ENCODE peak calls at places on chromosomes 16 and 17, in five cellular contexts. One of them, this sample, is unnamed.

GRCh38 chr17:76585048-76585648 is 512 bp downstream of the ST6GALNAC2 start:
- DNase-seq in stimulated activated effector memory CD8-positive, alpha-beta T cell treated with anti-CD3 and anti-CD28 coated beads, Interleukin-12 subunit alpha, Interleukin-12 subunit beta, amount 100 ng/mL, for 72 hours: no peak
- DNase-seq in stomach: peak; percentile 52
- DNase-seq in uterus: no peak
- DNase-seq in neural crest cell: no peak
- DNase-seq in this sample: no peak

GRCh38 chr16:50238868-50239301 is 27.5 kb upstream of the ADCY7 start:
- DNase-seq in stimulated activated effector memory CD8-positive, alpha-beta T cell treated with anti-CD3 and anti-CD28 coated beads, Interleukin-12 subunit alpha, Interleukin-12 subunit beta, amount 100 ng/mL, for 72 hours: peak; percentile 37
- DNase-seq in stomach: no peak
- DNase-seq in uterus: no peak
- DNase-seq in neural crest cell: no peak
- DNase-seq in this sample: no peak

GRCh38 chr17:40598928-40599627 is 33.8 kb upstream of the CCR7 start:
- DNase-seq in stimulated activated effector memory CD8-positive, alpha-beta T cell treated with anti-CD3 and anti-CD28 coated beads, Interleukin-12 subunit alpha, Interleukin-12 subunit beta, amount 100 ng/mL, for 72 hours: peak; percentile 80
- DNase-seq in stomach: no peak
- DNase-seq in uterus: peak; percentile 32
- DNase-seq in neural crest cell: no peak
- DNase-seq in this sample: peak; percentile 64

GRCh38 chr17:66833201-66833600 is 1.7 kb upstream of the CACNG5 start:
- DNase-seq in stimulated activated effector memory CD8-positive, alpha-beta T cell treated with anti-CD3 and anti-CD28 coated beads, Interleukin-12 subunit alpha, Interleukin-12 subunit beta, amount 100 ng/mL, for 72 hours: no peak
- DNase-seq in stomach: no peak
- DNase-seq in uterus: no peak
- DNase-seq in neural crest cell: no peak
- DNase-seq in this sample: no peak

GRCh38 chr17:71975331-71975801 is 145.5 kb upstream of the SOX9 start:
- DNase-seq in stimulated activated effector memory CD8-positive, alpha-beta T cell treated with anti-CD3 and anti-CD28 coated beads, Interleukin-12 subunit alpha, Interleukin-12 subunit beta, amount 100 ng/mL, for 72 hours: no peak
- DNase-seq in stomach: no peak
- DNase-seq in uterus: peak; percentile 38
- DNase-seq in neural crest cell: no peak
- DNase-seq in this sample: peak; percentile 83

GRCh38 chr17:75736173-75736835 is 15.0 kb downstream of the ITGB4 start:
- DNase-seq in stimulated activated effector memory CD8-positive, alpha-beta T cell treated with anti-CD3 and anti-CD28 coated beads, Interleukin-12 subunit alpha, Interleukin-12 subunit beta, amount 100 ng/mL, for 72 hours: no peak
- DNase-seq in stomach: no peak
- DNase-seq in uterus: no peak
- DNase-seq in neural crest cell: no peak
- DNase-seq in this sample: no peak

GRCh38 chr16:1152123-1152638 is 725 bp upstream of the CACNA1H start:
- DNase-seq in stimulated activated effector memory CD8-positive, alpha-beta T cell treated with anti-CD3 and anti-CD28 coated beads, Interleukin-12 subunit alpha, Interleukin-12 subunit beta, amount 100 ng/mL, for 72 hours: peak; percentile 56
- DNase-seq in stomach: no peak
- DNase-seq in uterus: no peak
- DNase-seq in neural crest cell: peak; percentile 32
- DNase-seq in this sample: no peak

GRCh38 chr16:56950881-56951771 is 10.6 kb upstream of the CETP start:
- DNase-seq in stimulated activated effector memory CD8-positive, alpha-beta T cell treated with anti-CD3 and anti-CD28 coated beads, Interleukin-12 subunit alpha, Interleukin-12 subunit beta, amount 100 ng/mL, for 72 hours: peak; percentile 79
- DNase-seq in stomach: peak; percentile 70
- DNase-seq in uterus: no peak
- DNase-seq in neural crest cell: peak; percentile 36
- DNase-seq in this sample: no peak

GRCh38 chr17:66755101-66755943 is 79.6 kb upstream of the CACNG5 start:
- DNase-seq in stimulated activated effector memory CD8-positive, alpha-beta T cell treated with anti-CD3 and anti-CD28 coated beads, Interleukin-12 subunit alpha, Interleukin-12 subunit beta, amount 100 ng/mL, for 72 hours: no peak
- DNase-seq in stomach: no peak
- DNase-seq in uterus: no peak
- DNase-seq in neural crest cell: no peak
- DNase-seq in this sample: no peak

GRCh38 chr16:57042157-57043111 is 49.9 kb upstream of the CPNE2 start:
- DNase-seq in stimulated activated effector memory CD8-positive, alpha-beta T cell treated with anti-CD3 and anti-CD28 coated beads, Interleukin-12 subunit alpha, Interleukin-12 subunit beta, amount 100 ng/mL, for 72 hours: peak; percentile 90
- DNase-seq in stomach: no peak
- DNase-seq in uterus: no peak
- DNase-seq in neural crest cell: no peak
- DNase-seq in this sample: no peak

GRCh38 chr16:3152022-3152272 is 17.1 kb downstream of the ZNF213 start:
- DNase-seq in stimulated activated effector memory CD8-positive, alpha-beta T cell treated with anti-CD3 and anti-CD28 coated beads, Interleukin-12 subunit alpha, Interleukin-12 subunit beta, amount 100 ng/mL, for 72 hours: no peak
- DNase-seq in stomach: no peak
- DNase-seq in uterus: no peak
- DNase-seq in neural crest cell: no peak
- DNase-seq in this sample: no peak

GRCh38 chr17:9647014-9647413 is 1.7 kb downstream of the USP43 start:
- DNase-seq in stimulated activated effector memory CD8-positive, alpha-beta T cell treated with anti-CD3 and anti-CD28 coated beads, Interleukin-12 subunit alpha, Interleukin-12 subunit beta, amount 100 ng/mL, for 72 hours: no peak
- DNase-seq in stomach: no peak
- DNase-seq in uterus: no peak
- DNase-seq in neural crest cell: no peak
- DNase-seq in this sample: no peak

GRCh38 chr17:48483471-48484131 is 47.2 kb downstream of the HOXB1 start:
- DNase-seq in stimulated activated effector memory CD8-positive, alpha-beta T cell treated with anti-CD3 and anti-CD28 coated beads, Interleukin-12 subunit alpha, Interleukin-12 subunit beta, amount 100 ng/mL, for 72 hours: no peak
- DNase-seq in stomach: no peak
- DNase-seq in uterus: no peak
- DNase-seq in neural crest cell: no peak
- DNase-seq in this sample: peak; percentile 44

GRCh38 chr16:47995354-47995753 is 160.4 kb downstream of the ABCC12 start:
- DNase-seq in stimulated activated effector memory CD8-positive, alpha-beta T cell treated with anti-CD3 and anti-CD28 coated beads, Interleukin-12 subunit alpha, Interleukin-12 subunit beta, amount 100 ng/mL, for 72 hours: no peak
- DNase-seq in stomach: no peak
- DNase-seq in uterus: no peak
- DNase-seq in neural crest cell: no peak
- DNase-seq in this sample: no peak

GRCh38 chr17:65177901-65178300 is 40.7 kb downstream of the RGS9 start:
- DNase-seq in stimulated activated effector memory CD8-positive, alpha-beta T cell treated with anti-CD3 and anti-CD28 coated beads, Interleukin-12 subunit alpha, Interleukin-12 subunit beta, amount 100 ng/mL, for 72 hours: no peak
- DNase-seq in stomach: no peak
- DNase-seq in uterus: no peak
- DNase-seq in neural crest cell: no peak
- DNase-seq in this sample: no peak

GRCh38 chr17:41178341-41178740 is 320 bp upstream of the KRTAP4-2 start:
- DNase-seq in stimulated activated effector memory CD8-positive, alpha-beta T cell treated with anti-CD3 and anti-CD28 coated beads, Interleukin-12 subunit alpha, Interleukin-12 subunit beta, amount 100 ng/mL, for 72 hours: no peak
- DNase-seq in stomach: no peak
- DNase-seq in uterus: no peak
- DNase-seq in neural crest cell: no peak
- DNase-seq in this sample: no peak

GRCh38 chr17:77356109-77356689 is 215.4 kb downstream of the SEC14L1 start:
- DNase-seq in stimulated activated effector memory CD8-positive, alpha-beta T cell treated with anti-CD3 and anti-CD28 coated beads, Interleukin-12 subunit alpha, Interleukin-12 subunit beta, amount 100 ng/mL, for 72 hours: no peak
- DNase-seq in stomach: peak; percentile 24
- DNase-seq in uterus: peak; percentile 14
- DNase-seq in neural crest cell: no peak
- DNase-seq in this sample: peak; percentile 50

GRCh38 chr17:81579821-81580321 is 27.7 kb upstream of the FAAP100 start:
- DNase-seq in stimulated activated effector memory CD8-positive, alpha-beta T cell treated with anti-CD3 and anti-CD28 coated beads, Interleukin-12 subunit alpha, Interleukin-12 subunit beta, amount 100 ng/mL, for 72 hours: no peak
- DNase-seq in stomach: no peak
- DNase-seq in uterus: no peak
- DNase-seq in neural crest cell: no peak
- DNase-seq in this sample: no peak

GRCh38 chr17:76726766-76727718 is at the start of gene METTL23:
- DNase-seq in stimulated activated effector memory CD8-positive, alpha-beta T cell treated with anti-CD3 and anti-CD28 coated beads, Interleukin-12 subunit alpha, Interleukin-12 subunit beta, amount 100 ng/mL, for 72 hours: no peak
- DNase-seq in stomach: peak; percentile 88
- DNase-seq in uterus: peak; percentile 86
- DNase-seq in neural crest cell: peak; percentile 61
- DNase-seq in this sample: peak; percentile 88

GRCh38 chr17:958712-959451 is 20.7 kb downstream of the NXN start:
- DNase-seq in stimulated activated effector memory CD8-positive, alpha-beta T cell treated with anti-CD3 and anti-CD28 coated beads, Interleukin-12 subunit alpha, Interleukin-12 subunit beta, amount 100 ng/mL, for 72 hours: no peak
- DNase-seq in stomach: no peak
- DNase-seq in uterus: no peak
- DNase-seq in neural crest cell: no peak
- DNase-seq in this sample: no peak

GRCh38 chr17:2398655-2399571 is 1.9 kb downstream of the MNT start:
- DNase-seq in stimulated activated effector memory CD8-positive, alpha-beta T cell treated with anti-CD3 and anti-CD28 coated beads, Interleukin-12 subunit alpha, Interleukin-12 subunit beta, amount 100 ng/mL, for 72 hours: no peak
- DNase-seq in stomach: peak; percentile 47
- DNase-seq in uterus: peak; percentile 74
- DNase-seq in neural crest cell: no peak
- DNase-seq in this sample: peak; percentile 81

GRCh38 chr17:16351831-16352230 is 1.4 kb downstream of the CENPV start:
- DNase-seq in stimulated activated effector memory CD8-positive, alpha-beta T cell treated with anti-CD3 and anti-CD28 coated beads, Interleukin-12 subunit alpha, Interleukin-12 subunit beta, amount 100 ng/mL, for 72 hours: no peak
- DNase-seq in stomach: no peak
- DNase-seq in uterus: no peak
- DNase-seq in neural crest cell: no peak
- DNase-seq in this sample: no peak

GRCh38 chr16:85614338-85615013 is 1.4 kb downstream of the GSE1 start:
- DNase-seq in stimulated activated effector memory CD8-positive, alpha-beta T cell treated with anti-CD3 and anti-CD28 coated beads, Interleukin-12 subunit alpha, Interleukin-12 subunit beta, amount 100 ng/mL, for 72 hours: peak; percentile 64
- DNase-seq in stomach: no peak
- DNase-seq in uterus: no peak
- DNase-seq in neural crest cell: no peak
- DNase-seq in this sample: no peak

GRCh38 chr16:84832488-84833141 is 12.8 kb downstream of the CRISPLD2 start:
- DNase-seq in stimulated activated effector memory CD8-positive, alpha-beta T cell treated with anti-CD3 and anti-CD28 coated beads, Interleukin-12 subunit alpha, Interleukin-12 subunit beta, amount 100 ng/mL, for 72 hours: no peak
- DNase-seq in stomach: peak; percentile 54
- DNase-seq in uterus: peak; percentile 97
- DNase-seq in neural crest cell: no peak
- DNase-seq in this sample: peak; percentile 93

GRCh38 chr16:66609139-66609510 is 4.6 kb downstream of the CMTM3 start:
- DNase-seq in stimulated activated effector memory CD8-positive, alpha-beta T cell treated with anti-CD3 and anti-CD28 coated beads, Interleukin-12 subunit alpha, Interleukin-12 subunit beta, amount 100 ng/mL, for 72 hours: no peak
- DNase-seq in stomach: no peak
- DNase-seq in uterus: no peak
- DNase-seq in neural crest cell: no peak
- DNase-seq in this sample: no peak

GRCh38 chr17:49548506-49549310 is 27.0 kb upstream of the NXPH3 start:
- DNase-seq in stimulated activated effector memory CD8-positive, alpha-beta T cell treated with anti-CD3 and anti-CD28 coated beads, Interleukin-12 subunit alpha, Interleukin-12 subunit beta, amount 100 ng/mL, for 72 hours: no peak
- DNase-seq in stomach: peak; percentile 55
- DNase-seq in uterus: no peak
- DNase-seq in neural crest cell: no peak
- DNase-seq in this sample: no peak

GRCh38 chr17:38571833-38572274 is 33.9 kb downstream of the SRCIN1 start:
- DNase-seq in stimulated activated effector memory CD8-positive, alpha-beta T cell treated with anti-CD3 and anti-CD28 coated beads, Interleukin-12 subunit alpha, Interleukin-12 subunit beta, amount 100 ng/mL, for 72 hours: no peak
- DNase-seq in stomach: no peak
- DNase-seq in uterus: no peak
- DNase-seq in neural crest cell: no peak
- DNase-seq in this sample: no peak

GRCh38 chr17:18055597-18055996 is 16.4 kb downstream of the GID4 start:
- DNase-seq in stimulated activated effector memory CD8-positive, alpha-beta T cell treated with anti-CD3 and anti-CD28 coated beads, Interleukin-12 subunit alpha, Interleukin-12 subunit beta, amount 100 ng/mL, for 72 hours: no peak
- DNase-seq in stomach: no peak
- DNase-seq in uterus: no peak
- DNase-seq in neural crest cell: no peak
- DNase-seq in this sample: no peak

GRCh38 chr17:13593021-13593751 is 8.5 kb downstream of the HS3ST3A1 start:
- DNase-seq in stimulated activated effector memory CD8-positive, alpha-beta T cell treated with anti-CD3 and anti-CD28 coated beads, Interleukin-12 subunit alpha, Interleukin-12 subunit beta, amount 100 ng/mL, for 72 hours: no peak
- DNase-seq in stomach: no peak
- DNase-seq in uterus: no peak
- DNase-seq in neural crest cell: no peak
- DNase-seq in this sample: no peak

GRCh38 chr16:85720319-85720637 is 30.6 kb downstream of the C16orf74 start:
- DNase-seq in stimulated activated effector memory CD8-positive, alpha-beta T cell treated with anti-CD3 and anti-CD28 coated beads, Interleukin-12 subunit alpha, Interleukin-12 subunit beta, amount 100 ng/mL, for 72 hours: no peak
- DNase-seq in stomach: peak; percentile 47
- DNase-seq in uterus: no peak
- DNase-seq in neural crest cell: no peak
- DNase-seq in this sample: no peak

GRCh38 chr17:81842725-81843504 is 8.1 kb upstream of the PPP1R27 start:
- DNase-seq in stimulated activated effector memory CD8-positive, alpha-beta T cell treated with anti-CD3 and anti-CD28 coated beads, Interleukin-12 subunit alpha, Interleukin-12 subunit beta, amount 100 ng/mL, for 72 hours: no peak
- DNase-seq in stomach: no peak
- DNase-seq in uterus: peak; percentile 75
- DNase-seq in neural crest cell: no peak
- DNase-seq in this sample: peak; percentile 75

GRCh38 chr16:13421726-13422125 is 498.2 kb upstream of the ERCC4 start:
- DNase-seq in stimulated activated effector memory CD8-positive, alpha-beta T cell treated with anti-CD3 and anti-CD28 coated beads, Interleukin-12 subunit alpha, Interleukin-12 subunit beta, amount 100 ng/mL, for 72 hours: no peak
- DNase-seq in stomach: no peak
- DNase-seq in uterus: no peak
- DNase-seq in neural crest cell: no peak
- DNase-seq in this sample: no peak

GRCh38 chr17:78573955-78574354 is 3.2 kb downstream of the DNAH17 start:
- DNase-seq in stimulated activated effector memory CD8-positive, alpha-beta T cell treated with anti-CD3 and anti-CD28 coated beads, Interleukin-12 subunit alpha, Interleukin-12 subunit beta, amount 100 ng/mL, for 72 hours: no peak
- DNase-seq in stomach: no peak
- DNase-seq in uterus: no peak
- DNase-seq in neural crest cell: no peak
- DNase-seq in this sample: no peak

GRCh38 chr17:50533720-50534148 is 1.2 kb downstream of the EPN3 start:
- DNase-seq in stimulated activated effector memory CD8-positive, alpha-beta T cell treated with anti-CD3 and anti-CD28 coated beads, Interleukin-12 subunit alpha, Interleukin-12 subunit beta, amount 100 ng/mL, for 72 hours: no peak
- DNase-seq in stomach: peak; percentile 97
- DNase-seq in uterus: peak; percentile 75
- DNase-seq in neural crest cell: no peak
- DNase-seq in this sample: no peak

GRCh38 chr16:64621616-64622015 is 500.2 kb downstream of the CDH11 start:
- DNase-seq in stimulated activated effector memory CD8-positive, alpha-beta T cell treated with anti-CD3 and anti-CD28 coated beads, Interleukin-12 subunit alpha, Interleukin-12 subunit beta, amount 100 ng/mL, for 72 hours: no peak
- DNase-seq in stomach: no peak
- DNase-seq in uterus: no peak
- DNase-seq in neural crest cell: no peak
- DNase-seq in this sample: no peak

GRCh38 chr17:20226814-20227482 is 217.8 kb downstream of the SPECC1 start:
- DNase-seq in stimulated activated effector memory CD8-positive, alpha-beta T cell treated with anti-CD3 and anti-CD28 coated beads, Interleukin-12 subunit alpha, Interleukin-12 subunit beta, amount 100 ng/mL, for 72 hours: peak; percentile 86
- DNase-seq in stomach: peak; percentile 82
- DNase-seq in uterus: peak; percentile 83
- DNase-seq in neural crest cell: peak; percentile 77
- DNase-seq in this sample: peak; percentile 80

GRCh38 chr16:30183961-30184429 is 593 bp downstream of the CORO1A start:
- DNase-seq in stimulated activated effector memory CD8-positive, alpha-beta T cell treated with anti-CD3 and anti-CD28 coated beads, Interleukin-12 subunit alpha, Interleukin-12 subunit beta, amount 100 ng/mL, for 72 hours: peak; percentile 87
- DNase-seq in stomach: peak; percentile 53
- DNase-seq in uterus: peak; percentile 19
- DNase-seq in neural crest cell: no peak
- DNase-seq in this sample: peak; percentile 23

GRCh38 chr17:44065668-44066203 is 735 bp downstream of the LSM12 start:
- DNase-seq in stimulated activated effector memory CD8-positive, alpha-beta T cell treated with anti-CD3 and anti-CD28 coated beads, Interleukin-12 subunit alpha, Interleukin-12 subunit beta, amount 100 ng/mL, for 72 hours: peak; percentile 64
- DNase-seq in stomach: no peak
- DNase-seq in uterus: no peak
- DNase-seq in neural crest cell: no peak
- DNase-seq in this sample: no peak

GRCh38 chr16:58345574-58346354 is 46.5 kb upstream of the GINS3 start:
- DNase-seq in stimulated activated effector memory CD8-positive, alpha-beta T cell treated with anti-CD3 and anti-CD28 coated beads, Interleukin-12 subunit alpha, Interleukin-12 subunit beta, amount 100 ng/mL, for 72 hours: no peak
- DNase-seq in stomach: no peak
- DNase-seq in uterus: no peak
- DNase-seq in neural crest cell: no peak
- DNase-seq in this sample: no peak